ENCODE peak calls at places on chromosome 5, in five cellular contexts. One of them, this sample, is unnamed.

GRCh38 chr5:89471556-89471955 is 588.6 kb upstream of the MEF2C start:
- DNase-seq in psoas muscle: no peak
- DNase-seq in fibroblast of the conjunctiva: peak
- DNase-seq in brain microvascular endothelial cell: no peak
- DNase-seq in kidney glomerular epithelial cell: no peak
- DNase-seq in this sample: no peak

GRCh38 chr5:86837610-86838009 is 219.9 kb downstream of the COX7C start:
- DNase-seq in psoas muscle: no peak
- DNase-seq in fibroblast of the conjunctiva: no peak
- DNase-seq in brain microvascular endothelial cell: no peak
- DNase-seq in kidney glomerular epithelial cell: no peak
- DNase-seq in this sample: no peak

GRCh38 chr5:96083361-96083881 is 121.8 kb upstream of the ELL2 start:
- DNase-seq in psoas muscle: no peak
- DNase-seq in fibroblast of the conjunctiva: no peak
- DNase-seq in brain microvascular endothelial cell: no peak
- DNase-seq in kidney glomerular epithelial cell: no peak
- DNase-seq in this sample: no peak

GRCh38 chr5:179806250-179807045 is at the start of gene MGAT4B:
- DNase-seq in psoas muscle: peak
- DNase-seq in fibroblast of the conjunctiva: no peak
- DNase-seq in brain microvascular endothelial cell: no peak
- DNase-seq in kidney glomerular epithelial cell: peak
- DNase-seq in this sample: peak

GRCh38 chr5:109863752-109864151 is 174.0 kb downstream of the MAN2A1 start:
- DNase-seq in psoas muscle: no peak
- DNase-seq in fibroblast of the conjunctiva: no peak
- DNase-seq in brain microvascular endothelial cell: peak
- DNase-seq in kidney glomerular epithelial cell: no peak
- DNase-seq in this sample: no peak

GRCh38 chr5:60209146-60209840 is 315.8 kb upstream of the PDE4D start:
- DNase-seq in psoas muscle: no peak
- DNase-seq in fibroblast of the conjunctiva: no peak
- DNase-seq in brain microvascular endothelial cell: no peak
- DNase-seq in kidney glomerular epithelial cell: no peak
- DNase-seq in this sample: no peak

GRCh38 chr5:40441733-40442132 is 238.0 kb upstream of the PTGER4 start:
- DNase-seq in psoas muscle: no peak
- DNase-seq in fibroblast of the conjunctiva: no peak
- DNase-seq in brain microvascular endothelial cell: no peak
- DNase-seq in kidney glomerular epithelial cell: no peak
- DNase-seq in this sample: no peak

GRCh38 chr5:14008819-14009311 is 64.4 kb upstream of the DNAH5 start:
- DNase-seq in psoas muscle: no peak
- DNase-seq in fibroblast of the conjunctiva: no peak
- DNase-seq in brain microvascular endothelial cell: no peak
- DNase-seq in kidney glomerular epithelial cell: no peak
- DNase-seq in this sample: no peak

GRCh38 chr5:57468481-57469165 is 14.0 kb downstream of the ACTBL2 start:
- DNase-seq in psoas muscle: no peak
- DNase-seq in fibroblast of the conjunctiva: peak
- DNase-seq in brain microvascular endothelial cell: no peak
- DNase-seq in kidney glomerular epithelial cell: no peak
- DNase-seq in this sample: no peak